ENCODE peak calls at places on chromosome 6, in six cellular contexts. W is activated T-helper 1 cell treated with anti-CD3 and anti-CD28 coated beads, Interleukin-2, amount 50 U/mL, for 16 hours; M is BJ; F is stimulated activated naive B cell treated with anti-CD40 and anti-IgM and Interleukin-4, amounts not matched to agents 10 μg/mL and 1 μg/mL and 100 μg/mL, for 72 hours; B is AG08395; L is NCI-H1694. R is an unnamed sample.

GRCh38 chr6:30263734-30264133 is 50.5 kb upstream of the TRIM26 start:
- DNase-seq in F (no peak), M (peak), B (peak), W (no peak), L (no peak), R (no peak)

GRCh38 chr6:144935181-144935580 is 650.0 kb downstream of the UTRN start:
- DNase-seq in F (no peak), B (no peak), L (no peak), M (no peak), W (no peak), R (no peak)

GRCh38 chr6:75207211-75207984 is 1.5 kb upstream of the COL12A1 start:
- DNase-seq in F (no peak), W (no peak), M (no peak), L (no peak), B (no peak), R (no peak)

GRCh38 chr6:11072080-11072479 is 21.6 kb upstream of the SMIM13 start:
- DNase-seq in B (no peak), L (no peak), M (no peak), W (no peak), F (no peak), R (no peak)

GRCh38 chr6:31945507-31946369 is at the start of gene CFB:
- DNase-seq in L (no peak), W (no peak), M (no peak), B (peak), F (no peak), R (no peak)

GRCh38 chr6:146856296-146856695 is 257.5 kb downstream of the ADGB start:
- DNase-seq in F (peak), W (no peak), L (no peak), B (no peak), M (no peak), R (no peak)

GRCh38 chr6:37679539-37680476 is 17.9 kb downstream of the MDGA1 start:
- DNase-seq in B (no peak), W (no peak), M (no peak), F (peak), L (no peak), R (no peak)

GRCh38 chr6:154414021-154414813 is 57.6 kb upstream of the IPCEF1 start:
- DNase-seq in B (no peak), F (no peak), L (no peak), W (no peak), M (no peak), R (no peak)

GRCh38 chr6:105022416-105022815 is 65.5 kb downstream of the LIN28B start:
- DNase-seq in B (no peak), M (no peak), L (no peak), F (no peak), W (no peak), R (no peak)